ENCODE peak calls at places on chromosomes 4 and X, in seven cellular contexts. O, R, W, H, A, X and U are unnamed samples.

GRCh38 chr4:136863756-136864155 is 668.5 kb downstream of the PCDH18 start:
- DNase-seq in O (no peak), R (no peak), W (no peak), H (no peak), A (no peak), X (no peak), U (no peak)

GRCh38 chrX:41445171-41445570 is 2.0 kb upstream of the NYX start:
- DNase-seq in O (no peak), R (no peak), W (no peak), H (no peak), A (no peak), X (no peak), U (no peak)

GRCh38 chr4:152503606-152504290 is 32.1 kb downstream of the FBXW7 start:
- DNase-seq in O (no peak), R (no peak), W (no peak), H (no peak), A (no peak), X (no peak), U (no peak)

GRCh38 chr4:17398035-17398434 is 113.9 kb downstream of the QDPR start:
- DNase-seq in O (no peak), R (no peak), W (no peak), H (no peak), A (no peak), X (no peak), U (no peak)

GRCh38 chr4:176276710-176277109 is 7.7 kb upstream of the ASB5 start:
- DNase-seq in O (no peak), R (no peak), W (no peak), H (no peak), A (no peak), X (no peak), U (no peak)

GRCh38 chrX:9052081-9052480 is 18.2 kb upstream of the FAM9B start:
- DNase-seq in O (no peak), R (no peak), W (no peak), H (no peak), A (no peak), X (no peak), U (no peak)

GRCh38 chr4:26789208-26789607 is 71.4 kb upstream of the STIM2 start:
- DNase-seq in O (no peak), R (no peak), W (no peak), H (no peak), A (no peak), X (no peak), U (no peak)

GRCh38 chrX:52353838-52354237 is 15.0 kb upstream of the XAGE2 start:
- DNase-seq in O (no peak), R (no peak), W (no peak), H (no peak), A (no peak), X (no peak), U (no peak)

GRCh38 chr4:100348472-100348871 is 158.2 kb upstream of the DDIT4L start:
- DNase-seq in O (peak), R (no peak), W (no peak), H (no peak), A (no peak), X (peak), U (no peak)

GRCh38 chr4:113968473-113968872 is 11.0 kb downstream of the ARSJ start:
- DNase-seq in O (no peak), R (no peak), W (no peak), H (no peak), A (no peak), X (no peak), U (no peak)

GRCh38 chrX:25144043-25144940 is 128.5 kb upstream of the ARX start:
- DNase-seq in O (no peak), R (peak), W (peak), H (peak), A (peak), X (peak), U (no peak)

GRCh38 chr4:185244763-185245162 is 35.4 kb downstream of the SNX25 start:
- DNase-seq in O (no peak), R (no peak), W (no peak), H (no peak), A (no peak), X (no peak), U (no peak)

GRCh38 chr4:133152801-133153526 is 3.9 kb downstream of the PCDH10 start:
- DNase-seq in O (no peak), R (peak), W (no peak), H (no peak), A (no peak), X (no peak), U (no peak)

GRCh38 chr4:38082424-38083374 is 122.5 kb downstream of the PTTG2 start:
- DNase-seq in O (peak), R (no peak), W (no peak), H (no peak), A (no peak), X (no peak), U (peak)

GRCh38 chrX:110746014-110746413 is 49.6 kb downstream of the CHRDL1 start:
- DNase-seq in O (no peak), R (no peak), W (no peak), H (no peak), A (no peak), X (no peak), U (no peak)

GRCh38 chr4:187075514-187075913 is 351.9 kb upstream of the FAT1 start:
- DNase-seq in O (no peak), R (no peak), W (no peak), H (no peak), A (no peak), X (no peak), U (peak)

GRCh38 chr4:10074767-10075105 is 41.9 kb downstream of the WDR1 start:
- DNase-seq in O (no peak), R (no peak), W (no peak), H (no peak), A (no peak), X (no peak), U (no peak)

GRCh38 chrX:69762340-69762739 is 146.4 kb downstream of the EDA start:
- DNase-seq in O (no peak), R (no peak), W (no peak), H (no peak), A (no peak), X (no peak), U (no peak)

GRCh38 chrX:12583543-12583942 is 207.7 kb upstream of the PRPS2 start:
- DNase-seq in O (no peak), R (no peak), W (no peak), H (peak), A (no peak), X (no peak), U (no peak)

GRCh38 chrX:20665441-20665840 is 398.7 kb upstream of the RPS6KA3 start:
- DNase-seq in O (no peak), R (no peak), W (no peak), H (no peak), A (no peak), X (no peak), U (peak)

GRCh38 chr4:188934320-188934975 is 795.2 kb downstream of the TRIML1 start:
- DNase-seq in O (peak), R (no peak), W (no peak), H (no peak), A (no peak), X (peak), U (no peak)

GRCh38 chr4:97987019-97987648 is 156.1 kb downstream of the STPG2 start:
- DNase-seq in O (no peak), R (no peak), W (no peak), H (no peak), A (no peak), X (no peak), U (no peak)

GRCh38 chr4:101348367-101348827 is 1.1 kb upstream of the PPP3CA start:
- DNase-seq in O (no peak), R (no peak), W (no peak), H (no peak), A (peak), X (no peak), U (no peak)

GRCh38 chr4:145168578-145169187 is 11.7 kb downstream of the OTUD4 start:
- DNase-seq in O (no peak), R (no peak), W (no peak), H (no peak), A (no peak), X (no peak), U (no peak)

GRCh38 chrX:18889982-18890381 is 93.9 kb downstream of the PHKA2 start:
- DNase-seq in O (no peak), R (no peak), W (no peak), H (no peak), A (no peak), X (no peak), U (no peak)

GRCh38 chrX:15475021-15475420 is 18.1 kb downstream of the PIR start:
- DNase-seq in O (no peak), R (no peak), W (no peak), H (no peak), A (no peak), X (peak), U (no peak)

GRCh38 chr4:54683616-54684346 is 26.0 kb downstream of the KIT start:
- DNase-seq in O (no peak), R (no peak), W (no peak), H (peak), A (no peak), X (peak), U (no peak)

GRCh38 chrX:10109695-10110094 is 47.1 kb upstream of the CLCN4 start:
- DNase-seq in O (no peak), R (peak), W (no peak), H (no peak), A (peak), X (no peak), U (no peak)

GRCh38 chrX:146409528-146409927 is 400.0 kb upstream of the CXorf51B start:
- DNase-seq in O (no peak), R (no peak), W (no peak), H (no peak), A (no peak), X (no peak), U (no peak)

GRCh38 chr4:39304651-39305050 is 61.5 kb downstream of the RFC1 start:
- DNase-seq in O (no peak), R (no peak), W (no peak), H (no peak), A (no peak), X (no peak), U (no peak)

GRCh38 chr4:78864405-78865024 is 74.7 kb downstream of the PAQR3 start:
- DNase-seq in O (peak), R (no peak), W (no peak), H (no peak), A (no peak), X (no peak), U (peak)

GRCh38 chrX:21738145-21738949 is 19.6 kb downstream of the SMPX start:
- DNase-seq in O (no peak), R (no peak), W (no peak), H (no peak), A (no peak), X (no peak), U (no peak)

GRCh38 chr4:41258783-41259182 is 2.1 kb downstream of the UCHL1 start:
- DNase-seq in O (peak), R (peak), W (no peak), H (no peak), A (peak), X (peak), U (peak)

GRCh38 chrX:21756785-21757529 is 959 bp downstream of the SMPX start:
- DNase-seq in O (no peak), R (no peak), W (no peak), H (no peak), A (no peak), X (no peak), U (no peak)

GRCh38 chrX:112826020-112826419 is 14.6 kb downstream of the AMOT start:
- DNase-seq in O (no peak), R (no peak), W (no peak), H (no peak), A (no peak), X (no peak), U (no peak)

GRCh38 chrX:1582686-1583437 is 8.5 kb upstream of the AKAP17A start:
- DNase-seq in O (no peak), R (no peak), W (no peak), H (peak), A (no peak), X (no peak), U (no peak)

GRCh38 chr4:56414135-56414675 is 21.2 kb downstream of the PPAT start:
- DNase-seq in O (no peak), R (no peak), W (no peak), H (no peak), A (no peak), X (no peak), U (no peak)